ENCODE peak calls at places on chromosomes 6 and 20, in eight cellular contexts. One of them, this sample, is unnamed. For H3K9me3, the result is how much of the 10 kb centered on the place peaks cover.

GRCh38 chr20:62198931-62199330 is 16.1 kb downstream of the MTG2 start:
- DNase-seq in CD8-positive, alpha-beta T cell: no peak
- DNase-seq in transverse colon: no peak
- DNase-seq in tibial nerve: no peak
- DNase-seq in H9: no peak
- DNase-seq in CD4-positive, CD25-positive, alpha-beta regulatory T cell: no peak
- DNase-seq in ascending aorta: no peak
- DNase-seq in upper lobe of right lung: no peak
- DNase-seq in this sample: no peak

GRCh38 chr6:36590237-36590636 is 3.9 kb upstream of the SRSF3 start:
- DNase-seq in CD8-positive, alpha-beta T cell: no peak
- DNase-seq in transverse colon: no peak
- DNase-seq in tibial nerve: no peak
- DNase-seq in H9: no peak
- DNase-seq in CD4-positive, CD25-positive, alpha-beta regulatory T cell: no peak
- DNase-seq in ascending aorta: no peak
- DNase-seq in upper lobe of right lung: no peak
- DNase-seq in this sample: no peak

GRCh38 chr6:30614843-30615218 is 2.2 kb downstream of the PPP1R10 start:
- DNase-seq in CD8-positive, alpha-beta T cell: peak
- DNase-seq in transverse colon: peak
- DNase-seq in tibial nerve: peak
- DNase-seq in H9: peak
- DNase-seq in CD4-positive, CD25-positive, alpha-beta regulatory T cell: peak
- DNase-seq in ascending aorta: peak
- DNase-seq in upper lobe of right lung: peak
- DNase-seq in this sample: peak

GRCh38 chr6:113560908-113561307 is 296.2 kb upstream of the MARCKS start:
- DNase-seq in CD8-positive, alpha-beta T cell: no peak
- DNase-seq in transverse colon: no peak
- DNase-seq in tibial nerve: no peak
- DNase-seq in H9: no peak
- DNase-seq in CD4-positive, CD25-positive, alpha-beta regulatory T cell: no peak
- DNase-seq in ascending aorta: no peak
- DNase-seq in upper lobe of right lung: no peak
- DNase-seq in this sample: no peak

GRCh38 chr6:19312291-19312978 is 524.7 kb upstream of the ID4 start:
- DNase-seq in CD8-positive, alpha-beta T cell: no peak
- DNase-seq in transverse colon: no peak
- DNase-seq in tibial nerve: no peak
- DNase-seq in H9: peak
- DNase-seq in CD4-positive, CD25-positive, alpha-beta regulatory T cell: no peak
- DNase-seq in ascending aorta: no peak
- DNase-seq in upper lobe of right lung: no peak
- DNase-seq in this sample: no peak

GRCh38 chr6:105192707-105193465 is 13.1 kb upstream of the POPDC3 start:
- DNase-seq in CD8-positive, alpha-beta T cell: no peak
- DNase-seq in transverse colon: no peak
- DNase-seq in tibial nerve: no peak
- DNase-seq in H9: no peak
- DNase-seq in CD4-positive, CD25-positive, alpha-beta regulatory T cell: no peak
- DNase-seq in ascending aorta: no peak
- DNase-seq in upper lobe of right lung: no peak
- DNase-seq in this sample: no peak

GRCh38 chr6:15615837-15616236 is 47.0 kb downstream of the DTNBP1 start:
- DNase-seq in CD8-positive, alpha-beta T cell: no peak
- DNase-seq in transverse colon: no peak
- DNase-seq in tibial nerve: no peak
- DNase-seq in H9: no peak
- DNase-seq in CD4-positive, CD25-positive, alpha-beta regulatory T cell: no peak
- DNase-seq in ascending aorta: no peak
- DNase-seq in upper lobe of right lung: no peak
- DNase-seq in this sample: no peak

GRCh38 chr6:33744895-33745546 is 1.7 kb downstream of the IP6K3 start:
- DNase-seq in CD8-positive, alpha-beta T cell: no peak
- DNase-seq in transverse colon: peak
- DNase-seq in tibial nerve: no peak
- DNase-seq in H9: no peak
- DNase-seq in CD4-positive, CD25-positive, alpha-beta regulatory T cell: no peak
- DNase-seq in ascending aorta: no peak
- DNase-seq in upper lobe of right lung: no peak
- DNase-seq in this sample: no peak

GRCh38 chr6:111939902-111940301 is 66.7 kb upstream of the FYN start:
- DNase-seq in CD8-positive, alpha-beta T cell: no peak
- DNase-seq in transverse colon: no peak
- DNase-seq in tibial nerve: no peak
- DNase-seq in H9: no peak
- DNase-seq in CD4-positive, CD25-positive, alpha-beta regulatory T cell: no peak
- DNase-seq in ascending aorta: no peak
- DNase-seq in upper lobe of right lung: no peak
- DNase-seq in this sample: no peak

GRCh38 chr6:75204959-75205775 is 686 bp downstream of the COL12A1 start:
- DNase-seq in CD8-positive, alpha-beta T cell: no peak
- DNase-seq in transverse colon: peak
- DNase-seq in tibial nerve: peak
- DNase-seq in H9: peak
- DNase-seq in CD4-positive, CD25-positive, alpha-beta regulatory T cell: no peak
- DNase-seq in ascending aorta: no peak
- DNase-seq in upper lobe of right lung: peak
- DNase-seq in this sample: no peak

GRCh38 chr6:143522034-143522600 is 10.6 kb upstream of the FUCA2 start:
- DNase-seq in CD8-positive, alpha-beta T cell: no peak
- DNase-seq in transverse colon: no peak
- DNase-seq in tibial nerve: no peak
- DNase-seq in H9: no peak
- DNase-seq in CD4-positive, CD25-positive, alpha-beta regulatory T cell: no peak
- DNase-seq in ascending aorta: no peak
- DNase-seq in upper lobe of right lung: no peak
- DNase-seq in this sample: peak

GRCh38 chr6:52826513-52826912 is 14.1 kb downstream of the GSTA5 start:
- DNase-seq in CD8-positive, alpha-beta T cell: no peak
- DNase-seq in transverse colon: no peak
- DNase-seq in tibial nerve: no peak
- DNase-seq in H9: no peak
- DNase-seq in CD4-positive, CD25-positive, alpha-beta regulatory T cell: no peak
- DNase-seq in ascending aorta: no peak
- DNase-seq in upper lobe of right lung: no peak
- DNase-seq in this sample: no peak

GRCh38 chr6:158016571-158017383 is 35.1 kb downstream of the SYNJ2 start:
- DNase-seq in CD8-positive, alpha-beta T cell: no peak
- DNase-seq in transverse colon: no peak
- DNase-seq in tibial nerve: no peak
- DNase-seq in H9: no peak
- DNase-seq in CD4-positive, CD25-positive, alpha-beta regulatory T cell: no peak
- DNase-seq in ascending aorta: no peak
- DNase-seq in upper lobe of right lung: peak
- DNase-seq in this sample: no peak

GRCh38 chr6:150981095-150981494 is 115.6 kb downstream of the MTHFD1L start:
- DNase-seq in CD8-positive, alpha-beta T cell: no peak
- DNase-seq in transverse colon: no peak
- DNase-seq in tibial nerve: no peak
- DNase-seq in H9: no peak
- DNase-seq in CD4-positive, CD25-positive, alpha-beta regulatory T cell: no peak
- DNase-seq in ascending aorta: no peak
- DNase-seq in upper lobe of right lung: no peak
- DNase-seq in this sample: no peak

GRCh38 chr6:23735151-23735550 is 390.9 kb upstream of the NRSN1 start:
- DNase-seq in CD8-positive, alpha-beta T cell: no peak
- DNase-seq in transverse colon: no peak
- DNase-seq in tibial nerve: no peak
- DNase-seq in H9: no peak
- DNase-seq in CD4-positive, CD25-positive, alpha-beta regulatory T cell: no peak
- DNase-seq in ascending aorta: no peak
- DNase-seq in upper lobe of right lung: no peak
- DNase-seq in this sample: no peak

GRCh38 chr6:159578629-159579028 is 114.4 kb downstream of the SOD2 start:
- DNase-seq in CD8-positive, alpha-beta T cell: no peak
- DNase-seq in transverse colon: no peak
- DNase-seq in tibial nerve: no peak
- DNase-seq in H9: no peak
- DNase-seq in CD4-positive, CD25-positive, alpha-beta regulatory T cell: no peak
- DNase-seq in ascending aorta: no peak
- DNase-seq in upper lobe of right lung: no peak
- DNase-seq in this sample: no peak

GRCh38 chr20:26169506-26169905 is 472.9 kb upstream of the ZNF337 start:
- DNase-seq in CD8-positive, alpha-beta T cell: no peak
- DNase-seq in transverse colon: no peak
- DNase-seq in tibial nerve: no peak
- DNase-seq in H9: no peak
- DNase-seq in CD4-positive, CD25-positive, alpha-beta regulatory T cell: no peak
- DNase-seq in ascending aorta: no peak
- DNase-seq in upper lobe of right lung: no peak
- DNase-seq in this sample: no peak

GRCh38 chr20:56222201-56222600 is 26.3 kb upstream of the MC3R start:
- DNase-seq in CD8-positive, alpha-beta T cell: no peak
- DNase-seq in transverse colon: no peak
- DNase-seq in tibial nerve: no peak
- DNase-seq in H9: no peak
- DNase-seq in CD4-positive, CD25-positive, alpha-beta regulatory T cell: no peak
- DNase-seq in ascending aorta: no peak
- DNase-seq in upper lobe of right lung: no peak
- DNase-seq in this sample: no peak

GRCh38 chr20:56222945-56223344 is 25.6 kb upstream of the MC3R start:
- DNase-seq in CD8-positive, alpha-beta T cell: no peak
- DNase-seq in transverse colon: no peak
- DNase-seq in tibial nerve: no peak
- DNase-seq in H9: no peak
- DNase-seq in CD4-positive, CD25-positive, alpha-beta regulatory T cell: no peak
- DNase-seq in ascending aorta: no peak
- DNase-seq in upper lobe of right lung: no peak
- DNase-seq in this sample: no peak

GRCh38 chr20:56215115-56215514 is 33.4 kb upstream of the MC3R start:
- DNase-seq in CD8-positive, alpha-beta T cell: no peak
- DNase-seq in transverse colon: no peak
- DNase-seq in tibial nerve: no peak
- DNase-seq in H9: no peak
- DNase-seq in CD4-positive, CD25-positive, alpha-beta regulatory T cell: no peak
- DNase-seq in ascending aorta: no peak
- DNase-seq in upper lobe of right lung: no peak
- DNase-seq in this sample: no peak

GRCh38 chr20:56223352-56223751 is 25.2 kb upstream of the MC3R start:
- DNase-seq in CD8-positive, alpha-beta T cell: no peak
- DNase-seq in transverse colon: no peak
- DNase-seq in tibial nerve: no peak
- DNase-seq in H9: no peak
- DNase-seq in CD4-positive, CD25-positive, alpha-beta regulatory T cell: no peak
- DNase-seq in ascending aorta: no peak
- DNase-seq in upper lobe of right lung: no peak
- DNase-seq in this sample: no peak

DNA sequence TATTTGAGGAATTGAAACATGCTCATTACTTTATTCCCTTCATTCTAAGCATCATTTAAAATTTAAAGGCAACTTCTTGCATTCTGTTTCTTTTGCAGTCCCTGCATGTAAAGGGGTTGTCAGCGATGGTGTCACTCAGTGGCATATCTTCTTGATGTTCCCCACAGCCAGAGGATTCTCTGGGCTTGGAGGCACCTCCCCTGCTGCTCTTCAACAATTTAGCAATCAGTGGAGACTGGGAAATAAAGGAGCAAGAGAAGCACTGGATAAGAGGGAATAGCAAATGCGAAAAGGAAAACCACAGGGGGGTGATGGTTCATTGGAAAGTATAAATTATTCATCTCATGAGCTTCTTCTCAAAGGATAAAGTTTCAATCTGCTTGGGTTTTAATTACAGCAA is 30.7 kb upstream of the MC3R start:
- DNase-seq in CD8-positive, alpha-beta T cell: no peak
- DNase-seq in transverse colon: no peak
- DNase-seq in tibial nerve: no peak
- DNase-seq in H9: peak
- DNase-seq in CD4-positive, CD25-positive, alpha-beta regulatory T cell: no peak
- DNase-seq in ascending aorta: no peak
- DNase-seq in upper lobe of right lung: no peak
- DNase-seq in this sample: no peak
- H3K9me3 ChIP-seq in CD8-positive, alpha-beta T cell: under half
- H3K9me3 ChIP-seq in transverse colon: under half
- H3K9me3 ChIP-seq in tibial nerve: under half
- H3K9me3 ChIP-seq in H9: half or more
- H3K9me3 ChIP-seq in CD4-positive, CD25-positive, alpha-beta regulatory T cell: under half
- H3K9me3 ChIP-seq in ascending aorta: under half
- H3K9me3 ChIP-seq in upper lobe of right lung: under half
- H3K9me3 ChIP-seq in this sample: under half

DNA sequence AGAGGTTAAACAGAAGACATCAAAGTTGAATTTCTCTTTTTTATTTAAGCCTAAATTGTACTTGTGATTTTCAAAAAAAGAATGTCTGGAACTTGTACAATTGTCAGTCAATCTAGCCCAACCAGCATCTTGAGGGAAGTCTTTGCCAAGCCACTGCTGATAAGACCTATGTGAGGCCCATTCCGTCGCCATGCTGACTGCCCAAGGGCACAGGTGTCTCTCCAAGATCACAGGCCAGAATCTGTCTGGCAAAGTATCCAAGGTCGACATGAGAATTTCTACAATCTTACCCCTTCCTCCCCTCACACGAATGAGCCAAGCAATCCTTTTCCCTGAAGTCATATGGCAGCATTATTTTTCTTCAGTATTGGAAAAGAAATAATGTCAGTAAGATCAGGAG is 614.5 kb downstream of the CBLN4 start:
- DNase-seq in CD8-positive, alpha-beta T cell: no peak
- DNase-seq in transverse colon: no peak
- DNase-seq in tibial nerve: no peak
- DNase-seq in H9: no peak
- DNase-seq in CD4-positive, CD25-positive, alpha-beta regulatory T cell: no peak
- DNase-seq in ascending aorta: no peak
- DNase-seq in upper lobe of right lung: no peak
- DNase-seq in this sample: no peak
- H3K9me3 ChIP-seq in CD8-positive, alpha-beta T cell: under half
- H3K9me3 ChIP-seq in transverse colon: under half
- H3K9me3 ChIP-seq in tibial nerve: under half
- H3K9me3 ChIP-seq in H9: under half
- H3K9me3 ChIP-seq in CD4-positive, CD25-positive, alpha-beta regulatory T cell: under half
- H3K9me3 ChIP-seq in ascending aorta: under half
- H3K9me3 ChIP-seq in upper lobe of right lung: under half
- H3K9me3 ChIP-seq in this sample: under half

DNA sequence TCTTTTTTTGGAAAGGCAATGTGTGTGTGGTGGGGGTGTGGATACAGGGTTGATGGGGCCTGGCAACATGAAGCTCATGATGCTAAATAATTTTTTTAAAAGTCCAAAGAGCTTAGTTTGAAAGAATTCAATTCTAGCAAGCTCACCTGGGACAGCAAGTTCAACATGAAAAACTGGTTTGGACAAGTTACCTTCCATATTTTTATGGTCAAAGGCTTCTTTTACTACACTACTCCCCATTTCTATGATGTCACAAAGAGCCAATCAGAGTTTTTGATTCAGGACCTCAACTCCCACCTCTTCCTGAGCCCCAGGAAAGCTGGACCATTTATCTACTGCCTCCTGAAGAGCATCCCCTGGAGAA is 66.1 kb upstream of the CTNNBL1 start:
- DNase-seq in CD8-positive, alpha-beta T cell: no peak
- DNase-seq in transverse colon: no peak
- DNase-seq in tibial nerve: no peak
- DNase-seq in H9: no peak
- DNase-seq in CD4-positive, CD25-positive, alpha-beta regulatory T cell: no peak
- DNase-seq in ascending aorta: no peak
- DNase-seq in upper lobe of right lung: no peak
- DNase-seq in this sample: no peak
- H3K9me3 ChIP-seq in CD8-positive, alpha-beta T cell: under half
- H3K9me3 ChIP-seq in transverse colon: under half
- H3K9me3 ChIP-seq in tibial nerve: under half
- H3K9me3 ChIP-seq in H9: under half
- H3K9me3 ChIP-seq in CD4-positive, CD25-positive, alpha-beta regulatory T cell: under half
- H3K9me3 ChIP-seq in ascending aorta: under half
- H3K9me3 ChIP-seq in upper lobe of right lung: under half
- H3K9me3 ChIP-seq in this sample: under half

GRCh38 chr20:1896859-1897258 is 1.7 kb downstream of the SIRPA start:
- DNase-seq in CD8-positive, alpha-beta T cell: no peak
- DNase-seq in transverse colon: no peak
- DNase-seq in tibial nerve: no peak
- DNase-seq in H9: no peak
- DNase-seq in CD4-positive, CD25-positive, alpha-beta regulatory T cell: no peak
- DNase-seq in ascending aorta: no peak
- DNase-seq in upper lobe of right lung: no peak
- DNase-seq in this sample: no peak
- H3K9me3 ChIP-seq in CD8-positive, alpha-beta T cell: under half
- H3K9me3 ChIP-seq in transverse colon: under half
- H3K9me3 ChIP-seq in tibial nerve: under half
- H3K9me3 ChIP-seq in H9: under half
- H3K9me3 ChIP-seq in CD4-positive, CD25-positive, alpha-beta regulatory T cell: under half
- H3K9me3 ChIP-seq in ascending aorta: under half
- H3K9me3 ChIP-seq in upper lobe of right lung: under half
- H3K9me3 ChIP-seq in this sample: under half